ENCODE peak calls at places on chromosomes 11 and 22, in ten cellular contexts. R, E, Z, A, V, H, M, C, T and O are unnamed samples.

GRCh38 chr11:67041602-67042001 is 15.0 kb upstream of the RHOD start:
- DNase-seq in R (no peak), E (no peak), Z (no peak), A (no peak), V (no peak), H (no peak), M (no peak), C (no peak), T (no peak), O (no peak)

GRCh38 chr11:102476812-102477211 is 24.2 kb upstream of the TMEM123 start:
- DNase-seq in R (peak; percentile 61), E (peak; percentile 43), Z (no peak), A (peak; percentile 22), V (no peak), H (peak; percentile 39), M (peak; percentile 73), C (no peak), T (no peak), O (peak; percentile 17)

GRCh38 chr11:13289081-13289480 is 11.5 kb downstream of the BMAL1 start:
- DNase-seq in R (no peak), E (no peak), Z (peak; percentile 39), A (peak; percentile 43), V (no peak), H (no peak), M (no peak), C (no peak), T (no peak), O (no peak)

GRCh38 chr11:122229078-122229477 is 113.1 kb upstream of the BLID start:
- DNase-seq in R (no peak), E (no peak), Z (peak; percentile 79), A (peak; percentile 61), V (no peak), H (no peak), M (no peak), C (no peak), T (peak; percentile 8), O (no peak)

GRCh38 chr11:130181295-130182272 is 22.0 kb downstream of the ST14 start:
- DNase-seq in R (peak; percentile 59), E (no peak), Z (peak; percentile 74), A (peak; percentile 83), V (no peak), H (peak; percentile 45), M (peak; percentile 84), C (no peak), T (peak; percentile 23), O (no peak)

GRCh38 chr11:64850979-64851567 is 6.6 kb upstream of the CDC42BPG start:
- DNase-seq in R (no peak), E (no peak), Z (peak; percentile 50), A (no peak), V (no peak), H (no peak), M (peak; percentile 71), C (peak; percentile 94), T (no peak), O (no peak)

GRCh38 chr11:11370263-11371060 is 17.4 kb upstream of the CSNK2A3 start:
- DNase-seq in R (no peak), E (no peak), Z (no peak), A (no peak), V (no peak), H (no peak), M (no peak), C (no peak), T (no peak), O (no peak)

GRCh38 chr11:32312865-32313403 is 122.4 kb downstream of the WT1 start:
- DNase-seq in R (no peak), E (peak; percentile 60), Z (peak; percentile 76), A (peak; percentile 52), V (peak; percentile 63), H (peak; percentile 35), M (peak; percentile 7), C (no peak), T (no peak), O (no peak)

GRCh38 chr11:12587333-12587997 is 86.8 kb upstream of the TEAD1 start:
- DNase-seq in R (no peak), E (no peak), Z (peak; percentile 39), A (peak; percentile 71), V (no peak), H (no peak), M (no peak), C (no peak), T (no peak), O (no peak)

GRCh38 chr11:124917115-124917637 is 1.9 kb upstream of the HEPN1 start:
- DNase-seq in R (no peak), E (no peak), Z (peak; percentile 93), A (peak; percentile 89), V (no peak), H (no peak), M (no peak), C (no peak), T (no peak), O (no peak)

GRCh38 chr11:77073328-77074001 is 6.7 kb downstream of the CAPN5 start:
- DNase-seq in R (peak; percentile 38), E (peak; percentile 41), Z (peak; percentile 97), A (peak; percentile 94), V (peak; percentile 36), H (peak; percentile 68), M (peak; percentile 93), C (peak; percentile 78), T (peak; percentile 82), O (no peak)

GRCh38 chr22:31240011-31240410 is 27.9 kb downstream of the LIMK2 start:
- DNase-seq in R (no peak), E (no peak), Z (peak; percentile 12), A (peak; percentile 63), V (no peak), H (no peak), M (no peak), C (no peak), T (no peak), O (no peak)
- H3K27ac ChIP-seq in R (no peak overlapping the region), E (no peak overlapping the region), Z (no peak overlapping the region), A (no peak overlapping the region), V (no peak overlapping the region), H (no peak overlapping the region), M (no peak overlapping the region), C (no peak overlapping the region), T (no peak overlapping the region), O (no peak overlapping the region)

GRCh38 chr11:55852141-55852540 is 13.6 kb downstream of the OR5D16 start:
- DNase-seq in R (no peak), E (no peak), Z (no peak), A (no peak), V (no peak), H (no peak), M (no peak), C (no peak), T (no peak), O (no peak)
- H3K9me3 ChIP-seq in R (no peaks in the 10 kb centered on the region), E (peaks cover 2% of the 10 kb centered on the region), Z (no peaks in the 10 kb centered on the region), A (peaks cover 1% of the 10 kb centered on the region), V (peaks cover 8% of the 10 kb centered on the region), H (no peaks in the 10 kb centered on the region), M (no peaks in the 10 kb centered on the region), C (no peaks in the 10 kb centered on the region), T (no peaks in the 10 kb centered on the region), O (no peaks in the 10 kb centered on the region)

GRCh38 chr11:91986218-91986617 is 238.4 kb upstream of the FAT3 start:
- DNase-seq in R (no peak), E (no peak), Z (no peak), A (no peak), V (no peak), H (no peak), M (no peak), C (no peak), T (no peak), O (no peak)

GRCh38 chr11:91978747-91979146 is 245.9 kb upstream of the FAT3 start:
- DNase-seq in R (no peak), E (no peak), Z (no peak), A (no peak), V (no peak), H (no peak), M (no peak), C (no peak), T (no peak), O (no peak)

GRCh38 chr11:91984033-91984568 is 240.5 kb upstream of the FAT3 start:
- DNase-seq in R (no peak), E (no peak), Z (peak; percentile 15), A (no peak), V (no peak), H (no peak), M (no peak), C (no peak), T (no peak), O (no peak)

GRCh38 chr11:91979775-91980174 is 244.8 kb upstream of the FAT3 start:
- DNase-seq in R (no peak), E (no peak), Z (no peak), A (no peak), V (no peak), H (no peak), M (no peak), C (no peak), T (no peak), O (no peak)

GRCh38 chr11:91981995-91982394 is 242.6 kb upstream of the FAT3 start:
- DNase-seq in R (peak; percentile 26), E (no peak), Z (peak; percentile 99), A (peak; percentile 88), V (no peak), H (peak; percentile 44), M (peak; percentile 36), C (no peak), T (peak; percentile 19), O (no peak)
- H3K27ac ChIP-seq in R (no peak overlapping the region), E (no peak overlapping the region), Z (peak overlapping the region; percentile 86), A (peak overlapping the region; percentile 69), V (no peak overlapping the region), H (peak overlapping the region; percentile 2), M (peak overlapping the region; percentile 40), C (no peak overlapping the region), T (no peak overlapping the region), O (no peak overlapping the region)

GRCh38 chr22:48573766-48574165 is 1253.9 kb downstream of the BRD1 start:
- DNase-seq in R (no peak), E (no peak), Z (no peak), A (no peak), V (no peak), H (no peak), M (no peak), C (no peak), T (no peak), O (no peak)
- H3K9me3 ChIP-seq in R (no peaks in the 10 kb centered on the region), E (no peaks in the 10 kb centered on the region), Z (no peaks in the 10 kb centered on the region), A (peaks cover 26% of the 10 kb centered on the region), V (peaks cover 16% of the 10 kb centered on the region), H (no peaks in the 10 kb centered on the region), M (no peaks in the 10 kb centered on the region), C (peaks cover 29% of the 10 kb centered on the region), T (peaks cover 17% of the 10 kb centered on the region), O (peaks cover 6% of the 10 kb centered on the region)